ENCODE peak calls at places on chromosomes 2 and 18, in seven cellular contexts. N, U, E, V, C, T and O are unnamed samples.

GRCh38 chr2:133264951-133265949 is 303.0 kb downstream of the NCKAP5 start:
- DNase-seq in C (peak; percentile 81), T (no peak), U (no peak), V (peak; percentile 50), N (no peak), E (no peak), O (no peak)

GRCh38 chr2:892401-892800 is 58.2 kb upstream of the SNTG2 start:
- DNase-seq in U (no peak), V (no peak), E (no peak), C (no peak), T (no peak), N (no peak), O (no peak)

GRCh38 chr2:108253106-108253505 is 13.3 kb downstream of the SULT1C3 start:
- DNase-seq in N (no peak), U (no peak), V (no peak), T (no peak), C (no peak), E (no peak), O (peak; percentile 15)

GRCh38 chr2:204842731-204843490 is 297.6 kb downstream of the PARD3B start:
- DNase-seq in E (no peak), U (peak; percentile 55), V (peak; percentile 68), N (peak; percentile 86), T (no peak), C (no peak), O (peak; percentile 96)

GRCh38 chr2:19900536-19901200 is 1.1 kb downstream of the TTC32 start:
- DNase-seq in U (peak; percentile 39), T (peak; percentile 53), V (no peak), C (no peak), E (no peak), N (peak; percentile 43), O (peak; percentile 12)

GRCh38 chr2:168207861-168208260 is 39.5 kb downstream of the STK39 start:
- DNase-seq in N (no peak), V (no peak), U (no peak), C (no peak), E (no peak), T (no peak), O (peak; percentile 20)

GRCh38 chr2:174117951-174118930 is 130.1 kb downstream of the OLA1 start:
- DNase-seq in U (peak; percentile 70), T (no peak), E (no peak), N (peak; percentile 71), C (no peak), V (no peak), O (peak; percentile 82)

GRCh38 chr18:2935438-2936192 is 77.3 kb downstream of the LPIN2 start:
- DNase-seq in C (no peak), N (no peak), U (no peak), V (no peak), E (no peak), T (no peak), O (peak; percentile 26)

GRCh38 chr18:43192408-43192807 is 76.9 kb upstream of the RIT2 start:
- DNase-seq in E (no peak), T (no peak), N (peak; percentile 0), V (no peak), U (peak; percentile 5), C (no peak), O (no peak)

GRCh38 chr2:69118609-69119008 is 105.6 kb downstream of the ANTXR1 start:
- DNase-seq in E (no peak), V (no peak), T (no peak), U (no peak), C (no peak), N (no peak), O (no peak)

GRCh38 chr2:120441744-120442471 is 96.0 kb downstream of the INHBB start:
- DNase-seq in N (peak; percentile 36), E (no peak), V (no peak), U (peak; percentile 48), C (no peak), T (no peak), O (peak; percentile 28)

GRCh38 chr2:68746408-68746807 is 11.8 kb downstream of the ARHGAP25 start:
- DNase-seq in U (no peak), T (no peak), E (no peak), C (no peak), N (no peak), V (no peak), O (no peak)

GRCh38 chr2:50118951-50119702 is 912.8 kb downstream of the NRXN1 start:
- DNase-seq in V (no peak), T (no peak), E (no peak), C (no peak), U (no peak), N (no peak), O (no peak)

GRCh38 chr2:171420728-171421563 is 12.8 kb downstream of the METTL8 start:
- DNase-seq in T (no peak), E (no peak), U (no peak), N (no peak), V (no peak), C (no peak), O (no peak)

GRCh38 chr2:38704664-38705063 is 38.8 kb downstream of the GALM start:
- DNase-seq in C (no peak), N (no peak), E (no peak), V (no peak), T (no peak), U (no peak), O (no peak)

GRCh38 chr18:72542993-72543361 is 1.2 kb downstream of the CBLN2 start:
- DNase-seq in C (peak; percentile 17), T (no peak), E (no peak), V (no peak), N (no peak), U (peak; percentile 1), O (peak; percentile 1)

GRCh38 chr2:68824831-68825230 is 46.4 kb downstream of the BMP10 start:
- DNase-seq in E (no peak), N (peak; percentile 53), C (no peak), U (peak; percentile 63), T (no peak), V (no peak), O (peak; percentile 81)

GRCh38 chr2:71780162-71780561 is 326.8 kb downstream of the DYSF start:
- DNase-seq in C (no peak), N (no peak), U (no peak), V (no peak), T (no peak), E (no peak), O (no peak)

GRCh38 chr2:45898819-45899218 is 247.3 kb downstream of the PRKCE start:
- DNase-seq in C (no peak), T (no peak), E (no peak), N (no peak), U (no peak), V (no peak), O (peak; percentile 60)

GRCh38 chr18:67794512-67794911 is 278.0 kb upstream of the DSEL start:
- DNase-seq in C (no peak), U (no peak), N (no peak), E (no peak), T (no peak), V (no peak), O (peak; percentile 39)

GRCh38 chr2:45380131-45380836 is 230.8 kb downstream of the SRBD1 start:
- DNase-seq in N (peak; percentile 68), U (peak; percentile 45), E (no peak), C (no peak), V (no peak), T (no peak), O (peak; percentile 78)

GRCh38 chr2:118614856-118615255 is 232.6 kb downstream of the EN1 start:
- DNase-seq in T (no peak), U (no peak), C (no peak), E (no peak), V (no peak), N (no peak), O (peak; percentile 79)

GRCh38 chr2:109613922-109614714 is at the start of the genes SEPTIN10 and SOWAHC:
- DNase-seq in E (peak; percentile 55), C (peak; percentile 98), N (peak; percentile 96), V (peak; percentile 98), U (peak; percentile 99), T (peak; percentile 77), O (peak; percentile 99)

GRCh38 chr2:44705851-44706555 is 235.5 kb upstream of the SIX3 start:
- DNase-seq in N (no peak), V (no peak), E (no peak), U (no peak), C (no peak), T (no peak), O (no peak)

GRCh38 chr18:10727477-10727876 is 201.7 kb downstream of the NAPG start:
- DNase-seq in C (no peak), N (no peak), T (no peak), E (no peak), V (no peak), U (no peak), O (peak; percentile 54)

GRCh38 chr18:64419156-64419555 is 270.3 kb upstream of the LINC00305 start:
- DNase-seq in C (no peak), V (no peak), U (no peak), N (no peak), T (no peak), E (no peak), O (no peak)

GRCh38 chr2:2149379-2149778 is 181.7 kb downstream of the MYT1L start:
- DNase-seq in U (no peak), C (no peak), N (no peak), V (no peak), T (no peak), E (no peak), O (no peak)

GRCh38 chr2:184756885-184757284 is 158.6 kb downstream of the ZNF804A start:
- DNase-seq in E (no peak), T (no peak), C (no peak), U (no peak), N (no peak), V (no peak), O (no peak)

GRCh38 chr2:129492528-129492927 is 486.9 kb upstream of the RAB6C start:
- DNase-seq in U (no peak), V (no peak), C (no peak), N (no peak), E (no peak), T (no peak), O (no peak)

DNA sequence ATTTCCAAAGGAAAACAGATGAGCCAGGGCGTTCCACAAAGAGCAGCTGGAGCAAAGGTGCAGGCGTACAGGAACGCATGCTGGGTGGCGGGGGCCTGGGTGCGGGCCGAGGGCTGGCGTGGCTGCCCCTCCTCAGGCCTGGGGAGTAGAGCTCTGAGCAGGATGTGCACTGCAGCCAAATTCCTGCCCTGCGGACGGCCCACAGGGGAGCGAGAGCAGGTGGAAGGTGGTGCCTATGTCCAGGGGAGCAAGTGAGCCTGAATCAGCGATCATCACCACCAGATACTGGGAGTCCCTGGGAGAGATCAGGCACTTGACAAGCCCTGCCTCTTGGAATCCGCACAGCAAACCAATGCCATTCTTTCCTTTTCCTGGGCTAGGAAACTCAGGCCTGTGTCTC is 106.3 kb downstream of the GBX2 start:
- DNase-seq in N (no peak), U (no peak), T (no peak), E (no peak), C (no peak), V (no peak), O (no peak)
- H3K4me3 ChIP-seq in N (no peak overlapping the region), U (no peak overlapping the region), T (no peak overlapping the region), E (no peak overlapping the region), C (no peak overlapping the region), V (no peak overlapping the region), O (no peak overlapping the region)

GRCh38 chr2:239267411-239267941 is 133.3 kb downstream of the HDAC4 start:
- DNase-seq in U (peak; percentile 64), C (no peak), N (peak; percentile 74), V (peak; percentile 83), T (peak; percentile 96), E (peak; percentile 82), O (peak; percentile 85)
- H3K4me3 ChIP-seq in U (no peak overlapping the region), C (no peak overlapping the region), N (no peak overlapping the region), V (peak overlapping the region; percentile 28), T (peak overlapping the region; percentile 79), E (peak overlapping the region; percentile 51), O (no peak overlapping the region)

GRCh38 chr2:209663666-209664065 is 108.0 kb upstream of the UNC80 start:
- DNase-seq in N (no peak), E (no peak), T (no peak), U (no peak), C (no peak), V (no peak), O (no peak)
- H3K4me3 ChIP-seq in N (no peak overlapping the region), E (no peak overlapping the region), T (no peak overlapping the region), U (no peak overlapping the region), C (no peak overlapping the region), V (no peak overlapping the region), O (no peak overlapping the region)

GRCh38 chr2:147172493-147173185 is 672.2 kb upstream of the ACVR2A start:
- DNase-seq in U (peak; percentile 76), E (no peak), N (no peak), C (no peak), T (no peak), V (no peak), O (no peak)
- H3K4me3 ChIP-seq in U (no peak overlapping the region), E (no peak overlapping the region), N (no peak overlapping the region), C (no peak overlapping the region), T (no peak overlapping the region), V (no peak overlapping the region), O (no peak overlapping the region)